ENCODE peak calls at places on chromosomes 13 and 19, in four cellular contexts. One of them, this sample, is unnamed.

GRCh38 chr19:2978467-2978767 is 1.1 kb downstream of the TLE6 start:
- DNase-seq in HepG2: no peak
- DNase-seq in A549: no peak
- DNase-seq in IMR-90: no peak
- DNase-seq in this sample: no peak

GRCh38 chr19:31307270-31307669 is 42.0 kb downstream of the TSHZ3 start:
- DNase-seq in HepG2: no peak
- DNase-seq in A549: no peak
- DNase-seq in IMR-90: no peak
- DNase-seq in this sample: no peak

GRCh38 chr13:49836516-49836915 is 44.0 kb upstream of the KPNA3 start:
- DNase-seq in HepG2: peak; percentile 23
- DNase-seq in A549: no peak
- DNase-seq in IMR-90: no peak
- DNase-seq in this sample: no peak

GRCh38 chr19:46661735-46662592 is 982 bp upstream of the DACT3 start:
- DNase-seq in HepG2: peak; percentile 71
- DNase-seq in A549: peak; percentile 93
- DNase-seq in IMR-90: peak; percentile 90
- DNase-seq in this sample: peak; percentile 90

GRCh38 chr19:40445945-40446784 is 2.0 kb upstream of the SERTAD3 start:
- DNase-seq in HepG2: no peak
- DNase-seq in A549: peak; percentile 73
- DNase-seq in IMR-90: no peak
- DNase-seq in this sample: peak; percentile 91

GRCh38 chr19:5104871-5105351 is 136.0 kb downstream of the KDM4B start:
- DNase-seq in HepG2: peak; percentile 35
- DNase-seq in A549: no peak
- DNase-seq in IMR-90: no peak
- DNase-seq in this sample: no peak

GRCh38 chr13:20127563-20128458 is 33.0 kb downstream of the GJA3 start:
- DNase-seq in HepG2: peak; percentile 53
- DNase-seq in A549: peak; percentile 60
- DNase-seq in IMR-90: peak; percentile 16
- DNase-seq in this sample: no peak

GRCh38 chr13:19604306-19604705 is 29.2 kb upstream of the MPHOSPH8 start:
- DNase-seq in HepG2: peak; percentile 86
- DNase-seq in A549: peak; percentile 35
- DNase-seq in IMR-90: no peak
- DNase-seq in this sample: no peak

GRCh38 chr13:19605161-19605955 is 28.1 kb upstream of the MPHOSPH8 start:
- DNase-seq in HepG2: no peak
- DNase-seq in A549: no peak
- DNase-seq in IMR-90: peak; percentile 34
- DNase-seq in this sample: no peak

GRCh38 chr19:2634228-2634951 is 68.1 kb downstream of the GNG7 start:
- DNase-seq in HepG2: no peak
- DNase-seq in A549: no peak
- DNase-seq in IMR-90: no peak
- DNase-seq in this sample: no peak

GRCh38 chr19:42290523-42291436 is 11.2 kb upstream of the PRR19 start:
- DNase-seq in HepG2: peak; percentile 61
- DNase-seq in A549: peak; percentile 79
- DNase-seq in IMR-90: no peak
- DNase-seq in this sample: peak; percentile 47

GRCh38 chr13:49248433-49249002 is 793 bp downstream of the CDADC1 start:
- DNase-seq in HepG2: peak; percentile 4
- DNase-seq in A549: no peak
- DNase-seq in IMR-90: peak; percentile 29
- DNase-seq in this sample: no peak

GRCh38 chr13:70890289-70890688 is 782.0 kb upstream of the KLHL1 start:
- DNase-seq in HepG2: peak; percentile 79
- DNase-seq in A549: no peak
- DNase-seq in IMR-90: no peak
- DNase-seq in this sample: no peak

GRCh38 chr19:50829801-50830200 is 3.6 kb downstream of the KLK15 start:
- DNase-seq in HepG2: no peak
- DNase-seq in A549: peak; percentile 32
- DNase-seq in IMR-90: no peak
- DNase-seq in this sample: no peak

GRCh38 chr19:10431943-10432735 is 11.8 kb downstream of the PDE4A start:
- DNase-seq in HepG2: no peak
- DNase-seq in A549: no peak
- DNase-seq in IMR-90: no peak
- DNase-seq in this sample: peak; percentile 89

GRCh38 chr19:17762505-17763229 is 11.4 kb downstream of the FCHO1 start:
- DNase-seq in HepG2: peak; percentile 59
- DNase-seq in A549: peak; percentile 86
- DNase-seq in IMR-90: peak; percentile 62
- DNase-seq in this sample: peak; percentile 83

GRCh38 chr19:40006273-40006691 is 9.4 kb downstream of the ZNF546 start:
- DNase-seq in HepG2: no peak
- DNase-seq in A549: no peak
- DNase-seq in IMR-90: peak; percentile 95
- DNase-seq in this sample: peak; percentile 73

GRCh38 chr19:12331211-12331941 is 2.1 kb downstream of the ZNF563 start:
- DNase-seq in HepG2: peak; percentile 96
- DNase-seq in A549: no peak
- DNase-seq in IMR-90: no peak
- DNase-seq in this sample: no peak

GRCh38 chr19:35717665-35718344 is at the start of gene KMT2B:
- DNase-seq in HepG2: no peak
- DNase-seq in A549: peak; percentile 98
- DNase-seq in IMR-90: no peak
- DNase-seq in this sample: peak; percentile 95

GRCh38 chr13:99143904-99144303 is 56.8 kb upstream of the UBAC2 start:
- DNase-seq in HepG2: no peak
- DNase-seq in A549: no peak
- DNase-seq in IMR-90: no peak
- DNase-seq in this sample: no peak

GRCh38 chr19:30670011-30670329 is 297.8 kb downstream of the ZNF536 start:
- DNase-seq in HepG2: no peak
- DNase-seq in A549: no peak
- DNase-seq in IMR-90: no peak
- DNase-seq in this sample: no peak

GRCh38 chr13:100459747-100460146 is 128.8 kb downstream of the GGACT start:
- DNase-seq in HepG2: no peak
- DNase-seq in A549: no peak
- DNase-seq in IMR-90: no peak
- DNase-seq in this sample: no peak

GRCh38 chr13:28805193-28805819 is 14.8 kb upstream of the MTUS2 start:
- DNase-seq in HepG2: no peak
- DNase-seq in A549: peak; percentile 44
- DNase-seq in IMR-90: no peak
- DNase-seq in this sample: peak; percentile 48

GRCh38 chr13:46183018-46183940 is 1.3 kb upstream of the LCP1 start:
- DNase-seq in HepG2: no peak
- DNase-seq in A549: no peak
- DNase-seq in IMR-90: no peak
- DNase-seq in this sample: peak; percentile 45

GRCh38 chr19:40584007-40584406 is 7.3 kb downstream of the SHKBP1 start:
- DNase-seq in HepG2: no peak
- DNase-seq in A549: peak; percentile 88
- DNase-seq in IMR-90: no peak
- DNase-seq in this sample: no peak

GRCh38 chr13:30872685-30873443 is 33.2 kb upstream of the MEDAG start:
- DNase-seq in HepG2: peak; percentile 26
- DNase-seq in A549: no peak
- DNase-seq in IMR-90: peak; percentile 94
- DNase-seq in this sample: no peak

GRCh38 chr19:29292146-29292545 is 79.2 kb upstream of the UQCRFS1 start:
- DNase-seq in HepG2: no peak
- DNase-seq in A549: no peak
- DNase-seq in IMR-90: no peak
- DNase-seq in this sample: peak; percentile 5

GRCh38 chr19:42433503-42434260 is 6.5 kb upstream of the LIPE start:
- DNase-seq in HepG2: peak; percentile 95
- DNase-seq in A549: peak; percentile 90
- DNase-seq in IMR-90: peak; percentile 14
- DNase-seq in this sample: peak; percentile 70

GRCh38 chr19:10604460-10604980 is 17.4 kb upstream of the AP1M2 start:
- DNase-seq in HepG2: no peak
- DNase-seq in A549: no peak
- DNase-seq in IMR-90: no peak
- DNase-seq in this sample: no peak

GRCh38 chr19:10430505-10431253 is 10.3 kb downstream of the PDE4A start:
- DNase-seq in HepG2: no peak
- DNase-seq in A549: no peak
- DNase-seq in IMR-90: peak; percentile 37
- DNase-seq in this sample: peak; percentile 88

GRCh38 chr19:23436318-23436717 is 41.0 kb upstream of the ZNF91 start:
- DNase-seq in HepG2: no peak
- DNase-seq in A549: no peak
- DNase-seq in IMR-90: no peak
- DNase-seq in this sample: no peak

GRCh38 chr19:42076375-42076944 is 494 bp downstream of the ZNF574 start:
- DNase-seq in HepG2: no peak
- DNase-seq in A549: no peak
- DNase-seq in IMR-90: no peak
- DNase-seq in this sample: no peak

GRCh38 chr19:48296963-48297734 is 27.3 kb downstream of the ZNF114 start:
- DNase-seq in HepG2: no peak
- DNase-seq in A549: no peak
- DNase-seq in IMR-90: no peak
- DNase-seq in this sample: no peak

GRCh38 chr19:402786-403185 is 6.2 kb downstream of the C2CD4C start:
- DNase-seq in HepG2: no peak
- DNase-seq in A549: no peak
- DNase-seq in IMR-90: no peak
- DNase-seq in this sample: no peak

DNA sequence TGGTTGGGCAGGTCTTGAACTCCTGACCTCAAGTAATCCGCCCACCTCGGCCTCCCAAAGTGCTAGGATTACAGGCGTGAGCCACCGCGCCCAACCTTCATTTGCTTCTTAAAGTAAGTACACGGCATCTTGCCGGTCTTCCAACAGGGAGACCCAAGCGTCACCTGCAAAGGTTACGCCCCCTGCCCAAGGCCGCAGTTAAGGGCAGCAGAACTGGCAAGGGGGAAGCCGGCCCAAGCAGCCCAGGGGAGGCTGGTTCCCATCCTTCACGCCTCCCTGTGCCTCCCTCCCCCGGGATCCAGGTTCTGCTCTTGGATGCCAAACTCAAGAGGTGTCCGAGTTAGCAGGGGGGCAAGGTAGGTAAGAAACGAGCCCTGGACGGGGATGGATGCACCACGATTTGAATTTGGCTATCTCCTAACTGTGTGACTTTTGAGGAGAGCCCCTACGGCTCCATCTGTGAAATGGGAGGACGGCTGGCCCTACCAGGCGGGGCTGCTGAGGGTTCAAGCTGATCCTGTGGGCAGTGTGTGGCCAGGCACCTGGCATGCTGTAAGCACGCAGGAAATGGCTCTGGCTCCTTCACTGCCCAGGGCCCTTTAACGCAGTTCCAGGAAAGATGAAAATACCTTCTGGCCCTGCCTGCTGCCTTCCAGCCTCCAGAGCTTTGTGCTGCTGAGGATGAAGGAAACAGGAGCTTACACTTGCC is 9.0 kb downstream of the RFX1 start:
- DNase-seq in HepG2: no peak
- DNase-seq in A549: no peak
- DNase-seq in IMR-90: no peak
- DNase-seq in this sample: peak; percentile 3
- TF ChIP-seq MAZ in HepG2: no peak
- TF ChIP-seq MAZ in A549: no peak
- TF ChIP-seq MAZ in IMR-90: no peak
- TF ChIP-seq MAZ in this sample: no peak

DNA sequence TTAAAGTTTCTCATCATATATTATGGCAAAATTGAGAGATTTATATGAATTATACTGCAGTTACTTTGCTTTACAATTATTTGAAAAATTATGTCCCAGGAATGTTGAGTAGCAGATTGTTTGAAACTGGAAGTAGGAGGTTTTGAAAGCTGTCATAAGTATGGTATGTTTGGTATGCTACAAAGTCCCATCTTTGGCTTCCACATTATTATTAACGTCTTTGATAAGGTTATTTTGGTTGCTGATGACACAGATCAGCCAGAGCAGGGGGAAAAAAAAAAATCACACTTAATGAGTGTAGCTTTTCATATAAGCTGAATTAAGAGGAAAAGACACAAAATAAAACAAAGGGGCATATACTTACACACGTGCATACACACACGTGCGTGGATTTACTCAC is 130.1 kb downstream of the SLITRK1 start:
- DNase-seq in HepG2: peak; percentile 16
- DNase-seq in A549: peak; percentile 11
- DNase-seq in IMR-90: peak; percentile 47
- DNase-seq in this sample: no peak
- TF ChIP-seq MAZ in HepG2: no peak
- TF ChIP-seq MAZ in A549: no peak
- TF ChIP-seq MAZ in IMR-90: no peak
- TF ChIP-seq MAZ in this sample: no peak

DNA sequence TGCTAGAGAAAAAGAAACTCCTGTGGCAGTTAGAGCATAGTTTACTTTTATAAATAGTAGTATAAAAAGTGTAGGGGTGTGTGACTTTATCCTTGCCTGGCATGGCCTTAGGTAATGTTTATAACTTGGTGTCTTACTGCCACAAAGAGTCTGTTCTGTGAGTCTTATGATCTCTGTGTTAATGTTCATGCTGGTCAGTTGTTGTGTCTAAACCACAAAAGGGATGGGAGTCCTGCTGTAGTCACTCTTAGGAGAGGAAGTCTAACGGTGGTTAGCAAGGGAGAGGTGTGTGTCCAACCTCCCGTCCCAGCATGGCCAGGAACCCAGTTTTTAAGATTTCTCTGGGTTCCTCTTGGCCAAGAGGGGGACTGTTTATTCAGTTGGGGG is 28.2 kb downstream of the CHST8 start:
- DNase-seq in HepG2: no peak
- DNase-seq in A549: no peak
- DNase-seq in IMR-90: no peak
- DNase-seq in this sample: no peak
- TF ChIP-seq MAZ in HepG2: no peak
- TF ChIP-seq MAZ in A549: no peak
- TF ChIP-seq MAZ in IMR-90: no peak
- TF ChIP-seq MAZ in this sample: no peak

DNA sequence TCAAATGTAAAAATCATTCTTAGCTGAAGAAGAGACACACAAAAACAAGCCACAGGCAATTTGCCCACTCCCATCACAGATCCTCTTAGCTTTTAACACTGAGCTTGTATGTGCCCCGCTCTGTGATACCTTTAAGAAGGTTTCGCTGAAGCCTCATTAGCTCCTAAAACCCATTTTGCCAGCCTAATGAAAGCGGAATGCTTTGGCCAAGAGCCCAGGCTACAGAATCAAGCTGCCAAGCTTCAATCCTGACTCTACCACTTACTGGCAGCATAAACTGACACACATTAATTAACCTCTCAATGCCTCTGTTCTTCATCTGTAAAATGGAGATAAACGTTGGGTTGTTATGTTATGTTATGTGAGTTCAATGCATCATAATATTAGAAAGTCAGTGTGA is 10.5 kb downstream of the ZNF112 start:
- DNase-seq in HepG2: no peak
- DNase-seq in A549: no peak
- DNase-seq in IMR-90: no peak
- DNase-seq in this sample: no peak
- TF ChIP-seq MAZ in HepG2: no peak
- TF ChIP-seq MAZ in A549: no peak
- TF ChIP-seq MAZ in IMR-90: no peak
- TF ChIP-seq MAZ in this sample: no peak

GRCh38 chr13:42762251-42762650 is 19.1 kb upstream of the FAM216B start:
- DNase-seq in HepG2: no peak
- DNase-seq in A549: no peak
- DNase-seq in IMR-90: peak; percentile 54
- DNase-seq in this sample: no peak
- TF ChIP-seq MAZ in HepG2: no peak
- TF ChIP-seq MAZ in A549: no peak
- TF ChIP-seq MAZ in IMR-90: no peak
- TF ChIP-seq MAZ in this sample: no peak

This sample was measured in K562.